ENCODE peak calls at places on chromosomes 11 and 22, in five cellular contexts. A, N, G, Z and S are unnamed samples.

GRCh38 chr11:24819863-24820434 is 323.1 kb downstream of the LUZP2 start:
- DNase-seq in A (no peak), N (no peak), G (no peak), Z (no peak), S (no peak)

GRCh38 chr11:2369896-2370295 is 7.2 kb upstream of the CD81 start:
- DNase-seq in A (no peak), N (no peak), G (no peak), Z (no peak), S (no peak)

GRCh38 chr22:37218771-37219411 is 6.6 kb upstream of the SSTR3 start:
- DNase-seq in A (no peak), N (no peak), G (no peak), Z (no peak), S (no peak)

GRCh38 chr11:63880031-63880841 is 36.7 kb downstream of the RCOR2 start:
- DNase-seq in A (no peak), N (no peak), G (no peak), Z (peak), S (no peak)

GRCh38 chr22:24165673-24166072 is 15.6 kb upstream of the SUSD2 start:
- DNase-seq in A (no peak), N (no peak), G (no peak), Z (no peak), S (no peak)

GRCh38 chr11:111730871-111731591 is 35.2 kb downstream of the PPP2R1B start:
- DNase-seq in A (no peak), N (no peak), G (no peak), Z (no peak), S (no peak)

GRCh38 chr11:65719887-65720236 is 736 bp downstream of the RNASEH2C start:
- DNase-seq in A (no peak), N (no peak), G (no peak), Z (peak), S (no peak)

GRCh38 chr11:70861534-70861933 is 390.8 kb downstream of the SHANK2 start:
- DNase-seq in A (no peak), N (peak), G (no peak), Z (no peak), S (no peak)

GRCh38 chr11:116207349-116207748 is 565.4 kb downstream of the BUD13 start:
- DNase-seq in A (no peak), N (no peak), G (no peak), Z (no peak), S (no peak)

GRCh38 chr11:47550288-47551052 is 2.5 kb downstream of the CELF1 start:
- DNase-seq in A (no peak), N (no peak), G (no peak), Z (peak), S (peak)

GRCh38 chr11:134276396-134277175 is 407 bp downstream of the GLB1L3 start:
- DNase-seq in A (peak), N (no peak), G (peak), Z (no peak), S (peak)

GRCh38 chr11:68051191-68052136 is 12.6 kb downstream of the TCIRG1 start:
- DNase-seq in A (peak), N (no peak), G (peak), Z (no peak), S (no peak)

GRCh38 chr22:32958021-32958420 is 100.2 kb downstream of the SYN3 start:
- DNase-seq in A (no peak), N (no peak), G (no peak), Z (no peak), S (no peak)

GRCh38 chr11:123519797-123520193 is 89.7 kb downstream of the GRAMD1B start:
- DNase-seq in A (no peak), N (no peak), G (no peak), Z (no peak), S (no peak)

GRCh38 chr11:44223261-44223660 is 86.7 kb downstream of the ALX4 start:
- DNase-seq in A (no peak), N (no peak), G (no peak), Z (peak), S (no peak)

GRCh38 chr11:120332822-120333716 is 3.1 kb upstream of the ARHGEF12 start:
- DNase-seq in A (no peak), N (no peak), G (no peak), Z (no peak), S (no peak)
- H2BK12ac ChIP-seq in A (no peak), N (no peak), G (no peak), Z (peak), S (no peak)

DNA sequence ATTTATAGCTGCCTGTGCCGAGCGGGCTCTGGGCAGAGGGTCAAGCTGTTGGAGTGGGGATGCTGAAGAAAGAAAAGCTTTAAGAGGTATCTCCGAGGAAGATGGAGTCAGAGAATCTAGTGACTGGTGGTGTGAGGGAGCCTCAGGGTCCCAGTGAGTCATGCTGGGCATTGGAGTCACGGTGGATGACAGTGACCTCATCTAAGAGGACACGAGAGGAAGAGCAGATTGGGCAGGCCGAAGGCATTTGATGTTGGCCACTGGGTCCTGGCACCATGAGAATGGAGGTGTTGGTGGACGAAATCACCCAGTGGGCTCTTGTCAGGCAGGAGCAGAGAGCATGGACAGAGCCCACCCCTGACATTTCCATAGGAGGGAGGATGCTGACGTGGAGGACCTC is 68.4 kb downstream of the TBC1D22A start:
- DNase-seq in A (peak), N (no peak), G (no peak), Z (peak), S (no peak)
- H2BK12ac ChIP-seq in A (no peak), N (no peak), G (no peak), Z (peak), S (no peak)

GRCh38 chr11:61879152-61879551 is 12.2 kb downstream of the FADS3 start:
- DNase-seq in A (no peak), N (no peak), G (no peak), Z (no peak), S (peak)

GRCh38 chr11:61880050-61880449 is 11.3 kb downstream of the FADS3 start:
- DNase-seq in A (no peak), N (no peak), G (no peak), Z (no peak), S (peak)

GRCh38 chr11:61881397-61881796 is 9.9 kb downstream of the FADS3 start:
- DNase-seq in A (no peak), N (no peak), G (peak), Z (no peak), S (peak)

GRCh38 chr11:61882879-61883278 is 8.5 kb downstream of the FADS3 start:
- DNase-seq in A (no peak), N (no peak), G (no peak), Z (no peak), S (no peak)

DNA sequence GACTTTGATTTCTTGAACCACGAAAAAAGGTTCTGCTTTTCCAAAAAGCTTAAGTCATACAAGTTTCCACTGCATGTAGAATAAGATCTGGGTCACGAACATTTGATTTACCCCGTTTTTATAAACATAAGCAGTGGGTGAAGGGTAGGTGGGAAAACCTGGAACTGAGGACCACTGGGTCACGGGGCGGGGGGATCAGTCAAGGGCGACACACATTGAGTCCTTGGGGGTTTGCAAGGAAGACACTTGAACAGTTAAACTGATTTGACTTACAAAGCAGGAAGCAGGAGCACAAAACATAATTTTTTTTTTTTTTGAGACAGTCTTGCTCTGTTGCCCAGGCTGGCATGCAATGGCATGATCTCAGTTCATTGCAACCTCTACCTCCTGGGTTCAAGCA is 10.9 kb downstream of the FADS3 start:
- DNase-seq in A (no peak), N (no peak), G (no peak), Z (no peak), S (no peak)
- H2BK12ac ChIP-seq in A (no peak), N (no peak), G (no peak), Z (no peak), S (no peak)

GRCh38 chr11:119509969-119510401 is 87.0 kb upstream of the THY1 start:
- DNase-seq in A (no peak), N (no peak), G (no peak), Z (peak), S (peak)

GRCh38 chr11:119505861-119506260 is 82.9 kb upstream of the THY1 start:
- DNase-seq in A (no peak), N (no peak), G (no peak), Z (no peak), S (no peak)

GRCh38 chr11:119504366-119504765 is 81.4 kb upstream of the THY1 start:
- DNase-seq in A (no peak), N (no peak), G (no peak), Z (no peak), S (no peak)

GRCh38 chr11:119509277-119509841 is 86.4 kb upstream of the THY1 start:
- DNase-seq in A (no peak), N (no peak), G (no peak), Z (no peak), S (peak)

DNA sequence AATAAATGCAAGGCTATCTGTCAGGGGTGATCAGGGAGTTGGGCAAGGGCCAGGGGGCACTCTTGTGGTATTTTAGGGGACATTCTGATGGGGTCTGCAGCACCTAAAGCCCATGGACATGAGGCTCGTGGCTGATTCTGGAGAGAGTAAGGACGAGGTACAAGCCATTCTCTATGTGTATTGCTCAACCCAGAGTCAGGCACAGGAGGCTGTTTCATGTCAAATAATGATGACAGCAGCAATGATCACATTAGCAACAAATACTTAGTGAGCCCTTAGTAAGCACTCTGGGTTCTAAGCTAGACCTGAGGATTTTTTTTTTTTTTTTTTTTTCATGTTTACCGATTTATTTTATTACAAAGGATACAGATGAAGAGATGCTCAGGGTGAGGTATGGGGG is 83.5 kb upstream of the THY1 start:
- DNase-seq in A (no peak), N (no peak), G (no peak), Z (no peak), S (no peak)
- H2BK12ac ChIP-seq in A (no peak), N (no peak), G (no peak), Z (no peak), S (no peak)

DNA sequence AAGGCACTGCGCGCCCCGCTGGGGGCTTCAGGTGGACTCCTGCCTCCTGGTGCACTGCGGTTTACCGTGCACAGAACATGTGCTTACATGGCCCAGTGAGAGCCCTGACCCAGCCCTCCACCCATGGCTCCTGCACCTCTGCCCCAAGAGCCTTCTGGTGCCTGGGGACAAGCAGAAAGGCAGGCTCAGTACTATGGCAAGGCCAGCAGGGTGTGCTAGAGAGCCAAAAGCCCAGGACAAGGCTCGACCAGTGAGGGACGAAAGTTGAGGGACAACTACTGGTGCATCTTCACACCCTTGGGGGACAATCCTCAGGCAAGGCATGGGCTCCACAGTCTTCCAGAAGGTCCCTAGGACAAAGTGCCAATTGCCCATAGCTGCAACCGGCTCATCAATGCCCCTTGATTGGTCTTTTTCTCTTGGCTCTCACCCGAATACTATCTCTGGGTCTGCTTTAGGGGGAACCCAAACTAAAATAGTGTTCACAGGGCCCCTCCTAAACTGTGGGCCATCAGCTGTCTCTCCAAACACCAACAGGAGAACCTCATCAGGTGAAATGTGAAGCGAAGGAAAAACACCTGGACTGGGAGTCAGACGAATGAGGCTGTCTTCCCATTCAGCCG is 13.5 kb downstream of the PGA5 start:
- DNase-seq in A (peak), N (peak), G (peak), Z (peak), S (peak)
- H2BK12ac ChIP-seq in A (no peak), N (no peak), G (no peak), Z (no peak), S (no peak)

DNA sequence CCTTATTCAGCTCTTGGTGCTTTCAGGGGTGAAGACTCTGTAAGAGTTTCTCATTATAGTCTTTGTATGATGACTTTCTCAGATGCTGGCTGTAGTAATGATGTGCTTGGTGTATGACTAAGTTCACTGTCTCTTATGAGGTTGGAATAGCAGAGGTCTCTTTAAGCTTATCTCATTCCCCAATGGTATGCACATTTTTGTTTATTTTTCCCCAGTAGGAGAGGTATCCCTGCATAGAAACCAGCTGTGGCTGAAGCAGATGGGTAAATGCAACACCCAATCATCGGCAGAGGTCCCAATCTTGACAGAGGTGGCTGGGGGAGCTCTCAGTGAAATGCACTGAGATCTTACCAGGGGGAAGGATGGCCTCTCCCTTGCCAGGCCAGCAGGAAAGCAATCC is 34.6 kb downstream of the BBOX1 start:
- DNase-seq in A (no peak), N (no peak), G (no peak), Z (peak), S (no peak)
- H2BK12ac ChIP-seq in A (no peak), N (no peak), G (no peak), Z (no peak), S (no peak)

DNA sequence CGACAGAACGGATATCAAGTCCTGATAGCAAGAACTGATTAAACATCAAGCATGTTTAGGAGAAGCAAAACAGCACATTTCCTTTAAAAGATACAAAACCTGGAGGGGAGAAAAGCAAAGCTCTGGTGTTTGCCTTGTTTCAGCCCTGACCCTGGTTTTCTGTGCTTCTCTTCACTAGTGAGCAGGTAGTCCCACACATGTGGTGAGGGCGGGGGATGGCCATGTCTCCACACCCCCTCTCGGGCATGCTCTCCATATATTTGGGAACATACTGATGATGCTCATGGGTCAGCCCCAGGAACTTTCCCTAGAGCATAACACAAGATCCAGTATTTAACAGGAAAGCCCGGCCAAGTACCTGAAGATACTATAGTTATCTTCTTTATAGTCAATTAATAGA is 10.1 kb downstream of the C11orf16 start:
- DNase-seq in A (no peak), N (no peak), G (no peak), Z (no peak), S (no peak)
- H2BK12ac ChIP-seq in A (no peak), N (no peak), G (no peak), Z (no peak), S (no peak)

DNA sequence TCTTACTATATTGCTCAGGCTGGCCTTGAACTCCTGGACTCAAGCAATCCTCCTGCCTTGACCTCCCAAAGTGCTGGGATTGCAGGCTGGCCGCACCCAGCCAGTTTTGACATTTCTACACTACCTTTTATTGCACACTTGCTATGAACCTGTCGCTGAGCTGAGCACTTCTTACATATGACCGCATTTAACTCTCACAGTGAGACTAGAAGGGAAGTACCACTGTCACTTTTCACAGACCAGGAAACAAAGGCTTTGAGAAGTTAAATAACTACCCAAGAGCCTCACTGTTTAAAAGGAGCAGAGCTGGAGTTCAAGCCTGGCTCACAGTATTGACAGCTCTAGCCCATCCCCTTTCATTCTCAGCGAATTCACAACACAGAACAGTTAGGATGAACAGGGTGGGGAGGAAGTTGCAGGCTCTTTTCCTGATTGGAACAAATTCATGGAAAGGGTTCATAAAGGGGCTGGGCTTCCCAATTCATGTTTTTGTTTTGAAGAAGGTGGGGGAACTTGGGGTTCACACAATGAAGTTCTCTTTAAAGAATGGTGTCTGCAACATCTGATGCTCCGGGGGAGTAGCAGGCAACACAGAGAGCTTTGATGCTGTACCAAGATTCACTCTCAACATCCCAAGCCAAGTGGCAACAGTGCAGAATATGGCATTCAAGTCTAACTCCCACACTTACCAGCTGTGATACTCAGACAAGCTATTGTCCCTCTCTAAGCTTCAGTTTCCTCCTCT is 17.1 kb downstream of the SCGB1A1 start:
- DNase-seq in A (no peak), N (no peak), G (no peak), Z (no peak), S (no peak)
- H2BK12ac ChIP-seq in A (no peak), N (no peak), G (no peak), Z (no peak), S (peak)